ENCODE peak calls at places on chromosomes 3 and 15, in ten cellular contexts. R, K, I, P, Q, Y, J, S, B and O are unnamed samples.

GRCh38 chr3:48566401-48566760 is 2.8 kb upstream of the UCN2 start:
- DNase-seq in Q (no peak), P (no peak), K (no peak), R (no peak), J (no peak), B (no peak), Y (no peak), I (no peak), S (no peak), O (no peak)

GRCh38 chr3:30421261-30421660 is 185.1 kb upstream of the TGFBR2 start:
- DNase-seq in I (no peak), K (no peak), Y (peak), R (no peak), Q (no peak), J (no peak), B (no peak), P (peak), S (no peak), O (no peak)

GRCh38 chr3:36373084-36373483 is 7.2 kb upstream of the STAC start:
- DNase-seq in I (no peak), Y (no peak), J (no peak), B (no peak), P (no peak), S (peak), R (no peak), K (no peak), Q (no peak), O (no peak)

GRCh38 chr15:79028411-79028964 is 62.1 kb downstream of the RASGRF1 start:
- DNase-seq in B (peak), Y (no peak), K (peak), Q (no peak), J (peak), S (no peak), P (peak), I (no peak), R (peak), O (peak)

GRCh38 chr3:43523454-43524053 is 98.3 kb downstream of the ANO10 start:
- DNase-seq in K (no peak), Y (no peak), P (no peak), S (no peak), I (no peak), J (no peak), B (no peak), Q (no peak), R (no peak), O (no peak)

GRCh38 chr3:73037369-73037699 is 24.1 kb upstream of the EBLN2 start:
- DNase-seq in J (no peak), K (no peak), S (no peak), R (no peak), I (no peak), B (no peak), Y (no peak), Q (no peak), P (peak), O (no peak)

GRCh38 chr3:157438371-157438735 is 1.7 kb downstream of the PTX3 start:
- DNase-seq in Y (no peak), R (no peak), S (no peak), Q (no peak), P (no peak), B (no peak), J (no peak), I (no peak), K (no peak), O (no peak)

GRCh38 chr15:55289011-55289572 is 521 bp downstream of the RAB27A start:
- DNase-seq in J (peak), K (no peak), Q (no peak), Y (no peak), P (no peak), S (peak), B (peak), I (peak), R (peak), O (no peak)

GRCh38 chr15:57551717-57552677 is 39.7 kb upstream of the MYZAP start:
- DNase-seq in Q (peak), B (peak), P (peak), K (no peak), S (peak), I (no peak), J (no peak), R (no peak), Y (no peak), O (no peak)

GRCh38 chr3:189937302-189938255 is 183.1 kb downstream of the P3H2 start:
- DNase-seq in K (no peak), J (no peak), R (no peak), B (no peak), P (peak), Y (peak), Q (peak), S (peak), I (no peak), O (no peak)

GRCh38 chr15:78429477-78429876 is 8.5 kb upstream of the IREB2 start:
- DNase-seq in R (no peak), Y (no peak), Q (no peak), S (no peak), J (no peak), I (no peak), K (no peak), B (no peak), P (no peak), O (no peak)

GRCh38 chr3:114857281-114857680 is 289.8 kb downstream of the ZBTB20 start:
- DNase-seq in S (no peak), P (no peak), R (no peak), Q (no peak), Y (no peak), J (no peak), K (no peak), I (no peak), B (no peak), O (no peak)

GRCh38 chr15:48654799-48655198 is 9.3 kb upstream of the FBN1 start:
- DNase-seq in B (no peak), J (no peak), P (no peak), Y (no peak), S (no peak), Q (no peak), I (no peak), K (no peak), R (no peak), O (no peak)

GRCh38 chr3:102979682-102980378 is 545.0 kb downstream of the ZPLD1 start:
- DNase-seq in S (no peak), B (peak), J (no peak), R (peak), I (peak), P (peak), Q (peak), K (no peak), Y (no peak), O (no peak)